ENCODE peak calls at places on chromosome 16, in nine cellular contexts. N is fibroblast of the aortic adventitia; B is GM23248; V is T-helper 9 cell; E is central memory CD4-positive, alpha-beta T cell; R is effector CD4-positive, alpha-beta T cell; H is GM10248; P is BJ; D is aorta. U is an unnamed sample.

GRCh38 chr16:6345090-6345489 is 987.6 kb upstream of the RBFOX1 start:
- DNase-seq in N (no peak), B (no peak), V (no peak), E (no peak), R (no peak), H (no peak), P (no peak), D (no peak), U (no peak)

GRCh38 chr16:49623501-49624266 is 232.2 kb downstream of the ZNF423 start:
- DNase-seq in N (no peak), B (no peak), V (no peak), E (no peak), R (no peak), H (no peak), P (no peak), D (no peak), U (no peak)

GRCh38 chr16:732936-733335 is 6.0 kb downstream of the HAGHL start:
- DNase-seq in N (no peak), B (peak), V (no peak), E (no peak), R (no peak), H (no peak), P (no peak), D (no peak), U (no peak)

GRCh38 chr16:88468289-88469129 is 15.4 kb downstream of the ZFPM1 start:
- DNase-seq in N (peak), B (peak), V (no peak), E (no peak), R (no peak), H (no peak), P (no peak), D (no peak), U (no peak)

GRCh38 chr16:85557976-85558589 is 55.0 kb upstream of the GSE1 start:
- DNase-seq in N (no peak), B (no peak), V (no peak), E (no peak), R (no peak), H (no peak), P (no peak), D (no peak), U (no peak)

GRCh38 chr16:57666353-57667068 is 1.6 kb upstream of the ADGRG3 start:
- DNase-seq in N (no peak), B (no peak), V (no peak), E (no peak), R (no peak), H (no peak), P (no peak), D (peak), U (no peak)

GRCh38 chr16:67563708-67564468 is 1.6 kb downstream of the CTCF start:
- DNase-seq in N (peak), B (peak), V (no peak), E (peak), R (no peak), H (no peak), P (no peak), D (no peak), U (no peak)

GRCh38 chr16:26078971-26079370 is 387.2 kb downstream of the HS3ST4 start:
- DNase-seq in N (no peak), B (no peak), V (no peak), E (no peak), R (no peak), H (no peak), P (no peak), D (no peak), U (no peak)

GRCh38 chr16:88763502-88764053 is 21.4 kb downstream of the PIEZO1 start:
- DNase-seq in N (no peak), B (no peak), V (no peak), E (no peak), R (no peak), H (no peak), P (no peak), D (no peak), U (no peak)

GRCh38 chr16:67431077-67431804 is at the start of gene HSD11B2:
- DNase-seq in N (no peak), B (peak), V (no peak), E (no peak), R (no peak), H (no peak), P (no peak), D (peak), U (no peak)

GRCh38 chr16:85004587-85005205 is 6.6 kb downstream of the ZDHHC7 start:
- DNase-seq in N (peak), B (peak), V (no peak), E (no peak), R (no peak), H (no peak), P (peak), D (no peak), U (no peak)

GRCh38 chr16:13959626-13960025 is 39.7 kb downstream of the ERCC4 start:
- DNase-seq in N (no peak), B (no peak), V (no peak), E (no peak), R (no peak), H (no peak), P (no peak), D (no peak), U (no peak)

GRCh38 chr16:60181542-60181941 is 1447.4 kb upstream of the GOT2 start:
- DNase-seq in N (no peak), B (no peak), V (no peak), E (no peak), R (no peak), H (no peak), P (no peak), D (no peak), U (no peak)

GRCh38 chr16:25027781-25028180 is 12.6 kb upstream of the ARHGAP17 start:
- DNase-seq in N (no peak), B (no peak), V (no peak), E (no peak), R (no peak), H (no peak), P (no peak), D (no peak), U (no peak)

GRCh38 chr16:57842606-57843005 is 40.3 kb upstream of the KIFC3 start:
- DNase-seq in N (no peak), B (no peak), V (no peak), E (no peak), R (no peak), H (no peak), P (no peak), D (no peak), U (no peak)

GRCh38 chr16:13923703-13924298 is 3.8 kb downstream of the ERCC4 start:
- DNase-seq in N (peak), B (peak), V (no peak), E (peak), R (no peak), H (peak), P (no peak), D (no peak), U (no peak)

GRCh38 chr16:49023095-49023494 is 258.5 kb downstream of the CBLN1 start:
- DNase-seq in N (peak), B (peak), V (no peak), E (no peak), R (no peak), H (no peak), P (no peak), D (no peak), U (no peak)

GRCh38 chr16:50040028-50040427 is 15.0 kb downstream of the CNEP1R1 start:
- DNase-seq in N (no peak), B (no peak), V (no peak), E (no peak), R (no peak), H (no peak), P (no peak), D (no peak), U (no peak)

GRCh38 chr16:69428652-69429051 is 4.2 kb downstream of the CYB5B start:
- DNase-seq in N (no peak), B (no peak), V (no peak), E (no peak), R (no peak), H (no peak), P (no peak), D (no peak), U (no peak)

GRCh38 chr16:83068686-83069085 is 441.9 kb downstream of the CDH13 start:
- DNase-seq in N (peak), B (peak), V (no peak), E (no peak), R (no peak), H (no peak), P (no peak), D (no peak), U (no peak)

GRCh38 chr16:79093554-79093967 is 507.0 kb downstream of the MAF start:
- DNase-seq in N (no peak), B (no peak), V (peak), E (peak), R (peak), H (no peak), P (no peak), D (peak), U (peak)

GRCh38 chr16:69644790-69645189 is 79.0 kb downstream of the NFAT5 start:
- DNase-seq in N (peak), B (peak), V (no peak), E (no peak), R (no peak), H (no peak), P (no peak), D (no peak), U (no peak)

GRCh38 chr16:88977028-88977844 is at the start of gene CBFA2T3:
- DNase-seq in N (no peak), B (no peak), V (no peak), E (no peak), R (no peak), H (peak), P (no peak), D (peak), U (no peak)

GRCh38 chr16:74936902-74937560 is 47.9 kb downstream of the WDR59 start:
- DNase-seq in N (peak), B (peak), V (no peak), E (no peak), R (no peak), H (peak), P (peak), D (no peak), U (no peak)

GRCh38 chr16:85048921-85049562 is 21.4 kb downstream of the KIAA0513 start:
- DNase-seq in N (no peak), B (no peak), V (no peak), E (no peak), R (no peak), H (no peak), P (no peak), D (no peak), U (no peak)

GRCh38 chr16:86289304-86289703 is 221.0 kb upstream of the FOXF1 start:
- DNase-seq in N (no peak), B (no peak), V (no peak), E (no peak), R (no peak), H (no peak), P (no peak), D (no peak), U (no peak)

GRCh38 chr16:49857423-49858181 is 1.7 kb upstream of the ZNF423 start:
- DNase-seq in N (peak), B (peak), V (peak), E (peak), R (no peak), H (peak), P (no peak), D (peak), U (no peak)

GRCh38 chr16:53458623-53459022 is 24.4 kb downstream of the RBL2 start:
- DNase-seq in N (no peak), B (no peak), V (no peak), E (no peak), R (no peak), H (no peak), P (no peak), D (no peak), U (no peak)

GRCh38 chr16:11050954-11051353 is 106.6 kb downstream of the CLEC16A start:
- DNase-seq in N (no peak), B (no peak), V (no peak), E (no peak), R (no peak), H (no peak), P (no peak), D (no peak), U (no peak)

GRCh38 chr16:46908540-46909372 is 24.6 kb downstream of the GPT2 start:
- DNase-seq in N (peak), B (peak), V (peak), E (peak), R (peak), H (peak), P (no peak), D (no peak), U (peak)

GRCh38 chr16:80317132-80318098 is 223.4 kb upstream of the DYNLRB2 start:
- DNase-seq in N (no peak), B (no peak), V (no peak), E (no peak), R (no peak), H (no peak), P (no peak), D (no peak), U (no peak)

GRCh38 chr16:51753382-51753781 is 602.3 kb upstream of the SALL1 start:
- DNase-seq in N (no peak), B (no peak), V (no peak), E (no peak), R (no peak), H (no peak), P (no peak), D (no peak), U (no peak)

GRCh38 chr16:18969050-18969854 is 14.5 kb upstream of the TMC7 start:
- DNase-seq in N (peak), B (peak), V (peak), E (peak), R (peak), H (peak), P (no peak), D (peak), U (peak)

GRCh38 chr16:71327720-71328119 is 30.8 kb upstream of the CALB2 start:
- DNase-seq in N (no peak), B (no peak), V (no peak), E (no peak), R (no peak), H (no peak), P (no peak), D (no peak), U (no peak)

GRCh38 chr16:31108035-31108793 is at the start of gene BCKDK:
- DNase-seq in N (peak), B (peak), V (peak), E (peak), R (peak), H (peak), P (no peak), D (peak), U (peak)

GRCh38 chr16:52453661-52454060 is 93.3 kb downstream of the TOX3 start:
- DNase-seq in N (no peak), B (no peak), V (no peak), E (no peak), R (no peak), H (no peak), P (no peak), D (no peak), U (no peak)